ENCODE peak calls at places on chromosome 22, in ten cellular contexts. W is CD8-positive, alpha-beta memory T cell; K is fibroblast of lung; D is body of pancreas; I is effector memory CD4-positive, alpha-beta T cell; N is heart left ventricle; M is caudate nucleus; S is H9; J is OCI-LY7; Z is prostate gland. R is an unnamed sample.

GRCh38 chr22:43241138-43241597 is 54.2 kb upstream of the TTLL12 start:
- DNase-seq in W (no peak), K (no peak), D (no peak), I (no peak), N (no peak), M (no peak), S (no peak), J (no peak), Z (no peak), R (no peak)

GRCh38 chr22:44489817-44490216 is 8.2 kb downstream of the RTL6 start:
- DNase-seq in W (no peak), K (no peak), D (no peak), I (no peak), N (no peak), M (no peak), S (no peak), J (no peak), Z (no peak), R (no peak)

GRCh38 chr22:35219012-35219411 is 38.3 kb upstream of the HMGXB4 start:
- DNase-seq in W (no peak), K (peak; percentile 73), D (no peak), I (no peak), N (no peak), M (no peak), S (no peak), J (no peak), Z (no peak), R (no peak)

GRCh38 chr22:50085211-50085999 is at the start of gene MLC1:
- DNase-seq in W (no peak), K (peak; percentile 88), D (no peak), I (no peak), N (no peak), M (no peak), S (no peak), J (no peak), Z (no peak), R (peak; percentile 8)

GRCh38 chr22:32281092-32281491 is 25.9 kb upstream of the SLC5A4 start:
- DNase-seq in W (no peak), K (peak; percentile 70), D (no peak), I (no peak), N (no peak), M (no peak), S (no peak), J (no peak), Z (no peak), R (no peak)

GRCh38 chr22:31271026-31271425 is 21.3 kb downstream of the PIK3IP1 start:
- DNase-seq in W (no peak), K (no peak), D (no peak), I (no peak), N (no peak), M (no peak), S (no peak), J (no peak), Z (no peak), R (no peak)

GRCh38 chr22:30209642-30210041 is 36.9 kb downstream of the LIF start:
- DNase-seq in W (no peak), K (no peak), D (no peak), I (no peak), N (no peak), M (no peak), S (no peak), J (no peak), Z (no peak), R (no peak)

GRCh38 chr22:27591060-27591459 is 210.5 kb downstream of the MN1 start:
- DNase-seq in W (no peak), K (no peak), D (peak; percentile 62), I (no peak), N (no peak), M (no peak), S (no peak), J (no peak), Z (no peak), R (no peak)

DNA sequence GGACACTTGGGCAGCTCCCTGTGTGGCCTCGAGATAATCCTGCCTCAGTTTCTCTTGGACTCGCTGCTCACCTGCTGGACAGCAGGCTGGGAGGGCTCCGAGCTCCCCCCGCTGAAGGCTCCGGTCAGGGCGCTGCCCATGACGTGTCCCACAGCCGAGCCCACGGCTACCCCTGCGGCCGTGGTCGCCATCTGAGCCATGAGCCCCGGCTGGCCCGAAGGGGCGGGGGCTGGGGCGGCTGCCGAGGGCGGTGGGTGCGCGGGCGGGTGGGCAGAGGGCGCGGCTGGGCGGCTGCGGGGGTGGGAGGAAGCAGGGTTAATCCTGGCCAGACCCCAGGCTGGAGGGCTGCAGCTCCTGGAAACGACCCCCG is 484 bp downstream of the CHCHD10 start:
- DNase-seq in W (no peak), K (no peak), D (no peak), I (no peak), N (no peak), M (no peak), S (no peak), J (no peak), Z (no peak), R (no peak)
- H3K27ac ChIP-seq in W (peak overlapping the region; percentile 72), K (no peak overlapping the region), D (peak overlapping the region; percentile 74), I (peak overlapping the region; percentile 65), N (peak overlapping the region; percentile 88), M (peak overlapping the region; percentile 94), S (no peak overlapping the region), J (peak overlapping the region; percentile 74), Z (peak overlapping the region; percentile 84), R (peak overlapping the region; percentile 85)

DNA sequence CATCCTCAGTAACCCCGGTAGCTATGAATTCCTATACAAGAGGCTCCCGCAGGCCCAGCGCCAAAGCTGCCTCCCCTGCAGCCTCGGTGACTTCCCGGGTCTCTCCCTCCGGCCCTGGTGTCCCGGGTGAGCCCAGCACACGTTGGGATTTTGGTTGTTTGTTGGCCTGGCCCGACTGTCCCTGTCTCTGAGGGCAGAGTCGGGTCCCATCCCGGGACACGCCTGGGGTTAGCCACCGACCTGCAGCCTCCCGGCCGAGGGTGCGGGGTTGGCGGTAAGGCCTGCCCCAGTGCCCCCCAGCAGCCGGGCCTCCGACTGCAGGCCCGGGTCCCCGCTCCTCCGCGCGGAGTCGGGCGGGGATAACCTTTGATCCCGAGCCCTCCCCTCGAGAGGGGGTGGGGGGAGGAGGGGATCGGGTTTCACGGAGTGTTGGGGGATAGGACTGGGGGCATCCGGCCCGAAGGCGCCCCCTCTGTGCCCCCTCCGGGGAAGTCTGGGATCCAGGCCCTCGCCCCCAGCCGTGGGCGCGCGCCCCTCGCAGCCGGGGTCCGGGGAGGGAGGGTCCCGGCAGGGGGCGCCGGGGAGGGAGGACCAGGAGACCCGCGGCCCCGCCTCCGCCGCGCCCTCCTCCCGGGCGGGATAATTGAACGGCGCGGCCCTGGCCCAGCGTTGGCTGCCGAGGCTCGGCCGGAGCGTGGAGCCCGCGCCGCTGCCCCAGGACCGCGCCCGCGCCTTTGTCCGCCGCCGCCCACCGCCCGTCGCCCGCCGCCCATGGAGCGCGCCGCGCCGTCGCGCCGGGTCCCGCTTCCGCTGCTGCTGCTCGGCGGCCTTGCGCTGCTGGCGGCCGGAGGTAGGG is at the start of gene FBLN1:
- DNase-seq in W (no peak), K (peak; percentile 35), D (no peak), I (no peak), N (peak; percentile 44), M (no peak), S (peak; percentile 74), J (no peak), Z (no peak), R (no peak)
- H3K27ac ChIP-seq in W (no peak within 1 kb of the TSS), K (peak within 1 kb of the TSS; percentile 25), D (no peak within 1 kb of the TSS), I (no peak within 1 kb of the TSS), N (no peak within 1 kb of the TSS), M (peak within 1 kb of the TSS; percentile 44), S (no peak within 1 kb of the TSS), J (no peak within 1 kb of the TSS), Z (peak within 1 kb of the TSS; percentile 67), R (no peak within 1 kb of the TSS)

GRCh38 chr22:21585389-21585788 is 17.9 kb downstream of the UBE2L3 start:
- DNase-seq in W (no peak), K (no peak), D (no peak), I (no peak), N (no peak), M (no peak), S (no peak), J (no peak), Z (no peak), R (no peak)

GRCh38 chr22:21590809-21591641 is 23.5 kb downstream of the UBE2L3 start:
- DNase-seq in W (no peak), K (no peak), D (no peak), I (no peak), N (no peak), M (no peak), S (no peak), J (peak; percentile 90), Z (peak; percentile 10), R (no peak)

GRCh38 chr22:21591695-21592094 is 24.2 kb downstream of the UBE2L3 start:
- DNase-seq in W (no peak), K (no peak), D (no peak), I (no peak), N (peak; percentile 73), M (peak; percentile 6), S (no peak), J (no peak), Z (no peak), R (no peak)

GRCh38 chr22:21589415-21589814 is 21.9 kb downstream of the UBE2L3 start:
- DNase-seq in W (no peak), K (no peak), D (no peak), I (no peak), N (no peak), M (no peak), S (no peak), J (no peak), Z (no peak), R (no peak)

DNA sequence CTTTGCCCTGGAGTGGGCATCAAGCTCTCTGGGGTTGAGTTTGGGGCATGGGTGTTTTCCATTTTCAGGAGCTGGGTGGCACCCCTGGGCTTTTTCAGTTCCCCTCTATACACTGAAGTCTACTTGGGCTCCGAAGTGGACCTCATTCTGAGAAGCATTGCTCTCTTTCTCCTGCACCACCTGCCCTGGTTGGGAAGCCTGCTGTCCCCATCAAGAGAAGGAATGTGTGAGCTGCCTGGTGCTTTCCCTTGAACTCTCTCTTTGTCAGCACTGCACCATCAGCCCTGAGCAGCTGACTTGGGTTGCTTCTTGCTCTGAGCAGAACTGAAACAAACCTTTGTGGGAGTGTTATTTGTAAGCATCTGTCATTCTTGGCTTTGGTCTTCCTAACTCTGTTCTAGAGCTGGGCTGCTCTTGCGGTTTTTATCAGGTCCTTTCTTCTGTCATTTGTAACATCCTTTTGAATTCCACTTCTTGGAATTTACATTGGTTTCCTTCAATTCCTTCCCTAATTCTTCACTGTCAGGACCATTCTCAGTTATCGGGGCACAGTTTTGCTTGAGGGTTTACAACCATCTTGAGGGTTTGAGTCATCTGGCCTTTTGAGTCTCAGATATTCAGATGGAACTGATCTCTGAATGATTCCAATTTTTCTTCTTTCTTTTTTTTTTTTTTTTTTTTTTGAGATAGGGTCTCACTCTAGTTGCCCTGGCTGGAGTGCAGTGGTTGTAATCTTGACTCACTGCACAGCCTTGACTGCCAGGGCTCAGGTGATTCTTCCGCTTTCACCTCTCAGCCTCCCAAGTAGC is 20.5 kb downstream of the UBE2L3 start:
- DNase-seq in W (no peak), K (peak; percentile 78), D (no peak), I (no peak), N (no peak), M (no peak), S (no peak), J (peak; percentile 76), Z (no peak), R (no peak)
- H3K27ac ChIP-seq in W (no peak overlapping the region), K (no peak overlapping the region), D (no peak overlapping the region), I (no peak overlapping the region), N (no peak overlapping the region), M (peak overlapping the region; percentile 33), S (no peak overlapping the region), J (peak overlapping the region; percentile 84), Z (no peak overlapping the region), R (peak overlapping the region; percentile 37)

GRCh38 chr22:17664414-17665045 is 26.0 kb downstream of the BCL2L13 start:
- DNase-seq in W (no peak), K (no peak), D (no peak), I (no peak), N (no peak), M (no peak), S (no peak), J (no peak), Z (no peak), R (no peak)

GRCh38 chr22:17665248-17665647 is 26.7 kb downstream of the BCL2L13 start:
- DNase-seq in W (no peak), K (no peak), D (no peak), I (no peak), N (no peak), M (no peak), S (no peak), J (no peak), Z (no peak), R (no peak)

DNA sequence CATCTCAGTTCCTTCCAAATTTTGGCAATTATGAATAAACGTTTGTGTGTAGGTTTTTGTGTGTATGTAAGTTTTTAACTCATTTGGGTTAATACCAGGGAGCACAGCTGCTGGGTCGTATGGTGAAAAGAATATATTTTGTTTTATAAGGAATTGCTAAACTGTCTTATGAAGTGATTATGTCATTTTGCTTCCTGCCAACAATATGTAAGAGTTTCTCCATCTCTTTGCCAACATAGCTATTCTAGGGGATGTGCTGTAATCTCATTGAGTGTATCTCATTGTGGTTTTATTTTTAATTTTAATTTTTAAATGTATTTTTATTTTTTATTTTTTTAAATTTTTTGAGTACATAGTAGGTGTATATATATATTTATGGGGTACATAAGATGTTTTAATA is 27.3 kb downstream of the BCL2L13 start:
- DNase-seq in W (no peak), K (no peak), D (no peak), I (no peak), N (no peak), M (no peak), S (no peak), J (no peak), Z (no peak), R (no peak)
- H3K27ac ChIP-seq in W (no peak overlapping the region), K (no peak overlapping the region), D (no peak overlapping the region), I (no peak overlapping the region), N (no peak overlapping the region), M (no peak overlapping the region), S (no peak overlapping the region), J (no peak overlapping the region), Z (no peak overlapping the region), R (no peak overlapping the region)

R was measured in naive thymus-derived CD4-positive, alpha-beta T cell.